ENCODE peak calls at places on chromosomes 7 and 10, in nine cellular contexts. One of them, this sample, is unnamed.

GRCh38 chr10:129533281-129533680 is 66.2 kb downstream of the MGMT start:
- DNase-seq in astrocyte of the hippocampus: no peak
- DNase-seq in HCT116: no peak
- DNase-seq in activated T-helper 1 cell treated with anti-CD3 and anti-CD28 coated beads, Interleukin-12 subunit alpha, Interleukin-12 subunit beta, Interleukin-2, Interleukin-4 antibody, amounts not matched to agents 30 ng/mL and 10 ng/mL and 1 ng/mL, durations not matched to agents 14 hours and 24 hours and 36 hours: no peak
- DNase-seq in K562: no peak
- DNase-seq in HCEC 1CT: no peak
- DNase-seq in stimulated activated CD4-positive, alpha-beta T cell treated with anti-CD3 and anti-CD28 coated beads, Interleukin-1b, Interleukin-23, amount 100 ng/mL, for 1 hour: no peak
- DNase-seq in AG20443: no peak
- DNase-seq in activated T-helper 9 cell treated with anti-CD3 and anti-CD28 coated beads, Interleukin-2, amount 50 U/mL, for 16 hours: no peak
- DNase-seq in this sample: no peak

GRCh38 chr10:73907841-73908517 is 3.0 kb upstream of the PLAU start:
- DNase-seq in HCT116: no peak
- DNase-seq in activated T-helper 1 cell treated with anti-CD3 and anti-CD28 coated beads, Interleukin-12 subunit alpha, Interleukin-12 subunit beta, Interleukin-2, Interleukin-4 antibody, amounts not matched to agents 30 ng/mL and 10 ng/mL and 1 ng/mL, durations not matched to agents 14 hours and 24 hours and 36 hours: no peak
- DNase-seq in HCEC 1CT: peak; percentile 36
- DNase-seq in K562: no peak
- DNase-seq in activated T-helper 9 cell treated with anti-CD3 and anti-CD28 coated beads, Interleukin-2, amount 50 U/mL, for 16 hours: no peak
- DNase-seq in AG20443: peak; percentile 40
- DNase-seq in astrocyte of the hippocampus: peak; percentile 73
- DNase-seq in stimulated activated CD4-positive, alpha-beta T cell treated with anti-CD3 and anti-CD28 coated beads, Interleukin-1b, Interleukin-23, amount 100 ng/mL, for 1 hour: no peak
- DNase-seq in this sample: peak; percentile 60

GRCh38 chr10:57786331-57786730 is 481.4 kb downstream of the IPMK start:
- DNase-seq in activated T-helper 9 cell treated with anti-CD3 and anti-CD28 coated beads, Interleukin-2, amount 50 U/mL, for 16 hours: no peak
- DNase-seq in HCT116: no peak
- DNase-seq in AG20443: no peak
- DNase-seq in stimulated activated CD4-positive, alpha-beta T cell treated with anti-CD3 and anti-CD28 coated beads, Interleukin-1b, Interleukin-23, amount 100 ng/mL, for 1 hour: no peak
- DNase-seq in activated T-helper 1 cell treated with anti-CD3 and anti-CD28 coated beads, Interleukin-12 subunit alpha, Interleukin-12 subunit beta, Interleukin-2, Interleukin-4 antibody, amounts not matched to agents 30 ng/mL and 10 ng/mL and 1 ng/mL, durations not matched to agents 14 hours and 24 hours and 36 hours: no peak
- DNase-seq in K562: no peak
- DNase-seq in HCEC 1CT: no peak
- DNase-seq in astrocyte of the hippocampus: no peak
- DNase-seq in this sample: no peak

GRCh38 chr10:132443605-132443997 is 46.6 kb downstream of the PWWP2B start:
- DNase-seq in K562: peak; percentile 55
- DNase-seq in HCEC 1CT: peak; percentile 54
- DNase-seq in activated T-helper 9 cell treated with anti-CD3 and anti-CD28 coated beads, Interleukin-2, amount 50 U/mL, for 16 hours: peak; percentile 60
- DNase-seq in AG20443: peak; percentile 85
- DNase-seq in stimulated activated CD4-positive, alpha-beta T cell treated with anti-CD3 and anti-CD28 coated beads, Interleukin-1b, Interleukin-23, amount 100 ng/mL, for 1 hour: peak; percentile 29
- DNase-seq in activated T-helper 1 cell treated with anti-CD3 and anti-CD28 coated beads, Interleukin-12 subunit alpha, Interleukin-12 subunit beta, Interleukin-2, Interleukin-4 antibody, amounts not matched to agents 30 ng/mL and 10 ng/mL and 1 ng/mL, durations not matched to agents 14 hours and 24 hours and 36 hours: peak; percentile 49
- DNase-seq in astrocyte of the hippocampus: peak; percentile 57
- DNase-seq in HCT116: no peak
- DNase-seq in this sample: peak; percentile 56

GRCh38 chr7:27262121-27262520 is 19.5 kb downstream of the EVX1 start:
- DNase-seq in stimulated activated CD4-positive, alpha-beta T cell treated with anti-CD3 and anti-CD28 coated beads, Interleukin-1b, Interleukin-23, amount 100 ng/mL, for 1 hour: no peak
- DNase-seq in activated T-helper 9 cell treated with anti-CD3 and anti-CD28 coated beads, Interleukin-2, amount 50 U/mL, for 16 hours: no peak
- DNase-seq in K562: no peak
- DNase-seq in HCT116: no peak
- DNase-seq in HCEC 1CT: peak; percentile 42
- DNase-seq in AG20443: peak; percentile 32
- DNase-seq in astrocyte of the hippocampus: no peak
- DNase-seq in activated T-helper 1 cell treated with anti-CD3 and anti-CD28 coated beads, Interleukin-12 subunit alpha, Interleukin-12 subunit beta, Interleukin-2, Interleukin-4 antibody, amounts not matched to agents 30 ng/mL and 10 ng/mL and 1 ng/mL, durations not matched to agents 14 hours and 24 hours and 36 hours: no peak
- DNase-seq in this sample: peak; percentile 32

GRCh38 chr10:62760401-62760800 is 44.1 kb upstream of the ADO start:
- DNase-seq in stimulated activated CD4-positive, alpha-beta T cell treated with anti-CD3 and anti-CD28 coated beads, Interleukin-1b, Interleukin-23, amount 100 ng/mL, for 1 hour: no peak
- DNase-seq in activated T-helper 1 cell treated with anti-CD3 and anti-CD28 coated beads, Interleukin-12 subunit alpha, Interleukin-12 subunit beta, Interleukin-2, Interleukin-4 antibody, amounts not matched to agents 30 ng/mL and 10 ng/mL and 1 ng/mL, durations not matched to agents 14 hours and 24 hours and 36 hours: no peak
- DNase-seq in AG20443: no peak
- DNase-seq in HCT116: no peak
- DNase-seq in activated T-helper 9 cell treated with anti-CD3 and anti-CD28 coated beads, Interleukin-2, amount 50 U/mL, for 16 hours: no peak
- DNase-seq in HCEC 1CT: no peak
- DNase-seq in astrocyte of the hippocampus: no peak
- DNase-seq in K562: no peak
- DNase-seq in this sample: no peak

GRCh38 chr7:7331523-7331922 is 149.2 kb downstream of the C1GALT1 start:
- DNase-seq in activated T-helper 9 cell treated with anti-CD3 and anti-CD28 coated beads, Interleukin-2, amount 50 U/mL, for 16 hours: no peak
- DNase-seq in activated T-helper 1 cell treated with anti-CD3 and anti-CD28 coated beads, Interleukin-12 subunit alpha, Interleukin-12 subunit beta, Interleukin-2, Interleukin-4 antibody, amounts not matched to agents 30 ng/mL and 10 ng/mL and 1 ng/mL, durations not matched to agents 14 hours and 24 hours and 36 hours: no peak
- DNase-seq in HCT116: no peak
- DNase-seq in AG20443: no peak
- DNase-seq in HCEC 1CT: no peak
- DNase-seq in K562: no peak
- DNase-seq in astrocyte of the hippocampus: peak; percentile 16
- DNase-seq in stimulated activated CD4-positive, alpha-beta T cell treated with anti-CD3 and anti-CD28 coated beads, Interleukin-1b, Interleukin-23, amount 100 ng/mL, for 1 hour: no peak
- DNase-seq in this sample: no peak

GRCh38 chr10:45403151-45403550 is 29.1 kb downstream of the ALOX5 start:
- DNase-seq in activated T-helper 1 cell treated with anti-CD3 and anti-CD28 coated beads, Interleukin-12 subunit alpha, Interleukin-12 subunit beta, Interleukin-2, Interleukin-4 antibody, amounts not matched to agents 30 ng/mL and 10 ng/mL and 1 ng/mL, durations not matched to agents 14 hours and 24 hours and 36 hours: no peak
- DNase-seq in astrocyte of the hippocampus: no peak
- DNase-seq in K562: no peak
- DNase-seq in stimulated activated CD4-positive, alpha-beta T cell treated with anti-CD3 and anti-CD28 coated beads, Interleukin-1b, Interleukin-23, amount 100 ng/mL, for 1 hour: no peak
- DNase-seq in HCT116: no peak
- DNase-seq in HCEC 1CT: peak; percentile 54
- DNase-seq in activated T-helper 9 cell treated with anti-CD3 and anti-CD28 coated beads, Interleukin-2, amount 50 U/mL, for 16 hours: no peak
- DNase-seq in AG20443: peak; percentile 6
- DNase-seq in this sample: no peak

GRCh38 chr7:94431620-94432295 is 37.1 kb downstream of the COL1A2 start:
- DNase-seq in HCEC 1CT: peak; percentile 32
- DNase-seq in astrocyte of the hippocampus: peak; percentile 35
- DNase-seq in K562: no peak
- DNase-seq in activated T-helper 9 cell treated with anti-CD3 and anti-CD28 coated beads, Interleukin-2, amount 50 U/mL, for 16 hours: no peak
- DNase-seq in stimulated activated CD4-positive, alpha-beta T cell treated with anti-CD3 and anti-CD28 coated beads, Interleukin-1b, Interleukin-23, amount 100 ng/mL, for 1 hour: no peak
- DNase-seq in activated T-helper 1 cell treated with anti-CD3 and anti-CD28 coated beads, Interleukin-12 subunit alpha, Interleukin-12 subunit beta, Interleukin-2, Interleukin-4 antibody, amounts not matched to agents 30 ng/mL and 10 ng/mL and 1 ng/mL, durations not matched to agents 14 hours and 24 hours and 36 hours: no peak
- DNase-seq in HCT116: no peak
- DNase-seq in AG20443: no peak
- DNase-seq in this sample: peak; percentile 56

GRCh38 chr10:86955501-86956194 is 1.8 kb downstream of the MMRN2 start:
- DNase-seq in activated T-helper 1 cell treated with anti-CD3 and anti-CD28 coated beads, Interleukin-12 subunit alpha, Interleukin-12 subunit beta, Interleukin-2, Interleukin-4 antibody, amounts not matched to agents 30 ng/mL and 10 ng/mL and 1 ng/mL, durations not matched to agents 14 hours and 24 hours and 36 hours: no peak
- DNase-seq in K562: no peak
- DNase-seq in stimulated activated CD4-positive, alpha-beta T cell treated with anti-CD3 and anti-CD28 coated beads, Interleukin-1b, Interleukin-23, amount 100 ng/mL, for 1 hour: no peak
- DNase-seq in HCEC 1CT: no peak
- DNase-seq in activated T-helper 9 cell treated with anti-CD3 and anti-CD28 coated beads, Interleukin-2, amount 50 U/mL, for 16 hours: no peak
- DNase-seq in astrocyte of the hippocampus: no peak
- DNase-seq in HCT116: no peak
- DNase-seq in AG20443: no peak
- DNase-seq in this sample: no peak

GRCh38 chr7:11345621-11346020 is 371.9 kb downstream of the PHF14 start:
- DNase-seq in AG20443: peak; percentile 14
- DNase-seq in HCEC 1CT: peak; percentile 6
- DNase-seq in HCT116: no peak
- DNase-seq in stimulated activated CD4-positive, alpha-beta T cell treated with anti-CD3 and anti-CD28 coated beads, Interleukin-1b, Interleukin-23, amount 100 ng/mL, for 1 hour: no peak
- DNase-seq in activated T-helper 1 cell treated with anti-CD3 and anti-CD28 coated beads, Interleukin-12 subunit alpha, Interleukin-12 subunit beta, Interleukin-2, Interleukin-4 antibody, amounts not matched to agents 30 ng/mL and 10 ng/mL and 1 ng/mL, durations not matched to agents 14 hours and 24 hours and 36 hours: no peak
- DNase-seq in K562: no peak
- DNase-seq in astrocyte of the hippocampus: peak; percentile 87
- DNase-seq in activated T-helper 9 cell treated with anti-CD3 and anti-CD28 coated beads, Interleukin-2, amount 50 U/mL, for 16 hours: no peak
- DNase-seq in this sample: no peak

GRCh38 chr7:4692055-4692454 is 10.0 kb downstream of the FOXK1 start:
- DNase-seq in astrocyte of the hippocampus: no peak
- DNase-seq in HCEC 1CT: no peak
- DNase-seq in activated T-helper 1 cell treated with anti-CD3 and anti-CD28 coated beads, Interleukin-12 subunit alpha, Interleukin-12 subunit beta, Interleukin-2, Interleukin-4 antibody, amounts not matched to agents 30 ng/mL and 10 ng/mL and 1 ng/mL, durations not matched to agents 14 hours and 24 hours and 36 hours: no peak
- DNase-seq in HCT116: no peak
- DNase-seq in activated T-helper 9 cell treated with anti-CD3 and anti-CD28 coated beads, Interleukin-2, amount 50 U/mL, for 16 hours: no peak
- DNase-seq in K562: no peak
- DNase-seq in AG20443: peak; percentile 68
- DNase-seq in stimulated activated CD4-positive, alpha-beta T cell treated with anti-CD3 and anti-CD28 coated beads, Interleukin-1b, Interleukin-23, amount 100 ng/mL, for 1 hour: no peak
- DNase-seq in this sample: peak; percentile 79

GRCh38 chr10:9807848-9808247 is 1209.8 kb upstream of the CELF2 start:
- DNase-seq in HCEC 1CT: no peak
- DNase-seq in K562: no peak
- DNase-seq in activated T-helper 9 cell treated with anti-CD3 and anti-CD28 coated beads, Interleukin-2, amount 50 U/mL, for 16 hours: no peak
- DNase-seq in HCT116: no peak
- DNase-seq in AG20443: no peak
- DNase-seq in astrocyte of the hippocampus: no peak
- DNase-seq in activated T-helper 1 cell treated with anti-CD3 and anti-CD28 coated beads, Interleukin-12 subunit alpha, Interleukin-12 subunit beta, Interleukin-2, Interleukin-4 antibody, amounts not matched to agents 30 ng/mL and 10 ng/mL and 1 ng/mL, durations not matched to agents 14 hours and 24 hours and 36 hours: no peak
- DNase-seq in stimulated activated CD4-positive, alpha-beta T cell treated with anti-CD3 and anti-CD28 coated beads, Interleukin-1b, Interleukin-23, amount 100 ng/mL, for 1 hour: no peak
- DNase-seq in this sample: no peak

GRCh38 chr7:20030417-20030816 is 186.8 kb downstream of the MACC1 start:
- DNase-seq in stimulated activated CD4-positive, alpha-beta T cell treated with anti-CD3 and anti-CD28 coated beads, Interleukin-1b, Interleukin-23, amount 100 ng/mL, for 1 hour: no peak
- DNase-seq in K562: no peak
- DNase-seq in astrocyte of the hippocampus: peak; percentile 15
- DNase-seq in HCT116: no peak
- DNase-seq in HCEC 1CT: no peak
- DNase-seq in activated T-helper 1 cell treated with anti-CD3 and anti-CD28 coated beads, Interleukin-12 subunit alpha, Interleukin-12 subunit beta, Interleukin-2, Interleukin-4 antibody, amounts not matched to agents 30 ng/mL and 10 ng/mL and 1 ng/mL, durations not matched to agents 14 hours and 24 hours and 36 hours: no peak
- DNase-seq in activated T-helper 9 cell treated with anti-CD3 and anti-CD28 coated beads, Interleukin-2, amount 50 U/mL, for 16 hours: no peak
- DNase-seq in AG20443: no peak
- DNase-seq in this sample: no peak

GRCh38 chr7:87875151-87876039 is 765 bp downstream of the SLC25A40 start:
- DNase-seq in activated T-helper 1 cell treated with anti-CD3 and anti-CD28 coated beads, Interleukin-12 subunit alpha, Interleukin-12 subunit beta, Interleukin-2, Interleukin-4 antibody, amounts not matched to agents 30 ng/mL and 10 ng/mL and 1 ng/mL, durations not matched to agents 14 hours and 24 hours and 36 hours: peak; percentile 14
- DNase-seq in activated T-helper 9 cell treated with anti-CD3 and anti-CD28 coated beads, Interleukin-2, amount 50 U/mL, for 16 hours: peak; percentile 2
- DNase-seq in AG20443: no peak
- DNase-seq in HCEC 1CT: no peak
- DNase-seq in K562: peak; percentile 41
- DNase-seq in astrocyte of the hippocampus: no peak
- DNase-seq in stimulated activated CD4-positive, alpha-beta T cell treated with anti-CD3 and anti-CD28 coated beads, Interleukin-1b, Interleukin-23, amount 100 ng/mL, for 1 hour: no peak
- DNase-seq in HCT116: no peak
- DNase-seq in this sample: peak; percentile 30

GRCh38 chr7:23615331-23615730 is 18.1 kb downstream of the CCDC126 start:
- DNase-seq in AG20443: no peak
- DNase-seq in activated T-helper 1 cell treated with anti-CD3 and anti-CD28 coated beads, Interleukin-12 subunit alpha, Interleukin-12 subunit beta, Interleukin-2, Interleukin-4 antibody, amounts not matched to agents 30 ng/mL and 10 ng/mL and 1 ng/mL, durations not matched to agents 14 hours and 24 hours and 36 hours: no peak
- DNase-seq in stimulated activated CD4-positive, alpha-beta T cell treated with anti-CD3 and anti-CD28 coated beads, Interleukin-1b, Interleukin-23, amount 100 ng/mL, for 1 hour: no peak
- DNase-seq in K562: no peak
- DNase-seq in HCEC 1CT: no peak
- DNase-seq in HCT116: no peak
- DNase-seq in activated T-helper 9 cell treated with anti-CD3 and anti-CD28 coated beads, Interleukin-2, amount 50 U/mL, for 16 hours: no peak
- DNase-seq in astrocyte of the hippocampus: peak; percentile 52
- DNase-seq in this sample: no peak

GRCh38 chr10:22475857-22476600 is 130.7 kb downstream of the SPAG6 start:
- DNase-seq in astrocyte of the hippocampus: peak; percentile 46
- DNase-seq in HCT116: no peak
- DNase-seq in AG20443: peak; percentile 47
- DNase-seq in stimulated activated CD4-positive, alpha-beta T cell treated with anti-CD3 and anti-CD28 coated beads, Interleukin-1b, Interleukin-23, amount 100 ng/mL, for 1 hour: no peak
- DNase-seq in activated T-helper 9 cell treated with anti-CD3 and anti-CD28 coated beads, Interleukin-2, amount 50 U/mL, for 16 hours: no peak
- DNase-seq in K562: no peak
- DNase-seq in activated T-helper 1 cell treated with anti-CD3 and anti-CD28 coated beads, Interleukin-12 subunit alpha, Interleukin-12 subunit beta, Interleukin-2, Interleukin-4 antibody, amounts not matched to agents 30 ng/mL and 10 ng/mL and 1 ng/mL, durations not matched to agents 14 hours and 24 hours and 36 hours: peak; percentile 3
- DNase-seq in HCEC 1CT: no peak
- DNase-seq in this sample: peak; percentile 31

GRCh38 chr7:44292418-44292817 is 33.0 kb downstream of the CAMK2B start:
- DNase-seq in activated T-helper 9 cell treated with anti-CD3 and anti-CD28 coated beads, Interleukin-2, amount 50 U/mL, for 16 hours: no peak
- DNase-seq in K562: no peak
- DNase-seq in stimulated activated CD4-positive, alpha-beta T cell treated with anti-CD3 and anti-CD28 coated beads, Interleukin-1b, Interleukin-23, amount 100 ng/mL, for 1 hour: no peak
- DNase-seq in astrocyte of the hippocampus: no peak
- DNase-seq in AG20443: no peak
- DNase-seq in activated T-helper 1 cell treated with anti-CD3 and anti-CD28 coated beads, Interleukin-12 subunit alpha, Interleukin-12 subunit beta, Interleukin-2, Interleukin-4 antibody, amounts not matched to agents 30 ng/mL and 10 ng/mL and 1 ng/mL, durations not matched to agents 14 hours and 24 hours and 36 hours: no peak
- DNase-seq in HCEC 1CT: no peak
- DNase-seq in HCT116: no peak
- DNase-seq in this sample: no peak

GRCh38 chr7:112453505-112454171 is 3.4 kb downstream of the IFRD1 start:
- DNase-seq in AG20443: peak; percentile 29
- DNase-seq in HCEC 1CT: peak; percentile 85
- DNase-seq in HCT116: no peak
- DNase-seq in astrocyte of the hippocampus: peak; percentile 21
- DNase-seq in stimulated activated CD4-positive, alpha-beta T cell treated with anti-CD3 and anti-CD28 coated beads, Interleukin-1b, Interleukin-23, amount 100 ng/mL, for 1 hour: no peak
- DNase-seq in activated T-helper 1 cell treated with anti-CD3 and anti-CD28 coated beads, Interleukin-12 subunit alpha, Interleukin-12 subunit beta, Interleukin-2, Interleukin-4 antibody, amounts not matched to agents 30 ng/mL and 10 ng/mL and 1 ng/mL, durations not matched to agents 14 hours and 24 hours and 36 hours: no peak
- DNase-seq in activated T-helper 9 cell treated with anti-CD3 and anti-CD28 coated beads, Interleukin-2, amount 50 U/mL, for 16 hours: no peak
- DNase-seq in K562: no peak
- DNase-seq in this sample: peak; percentile 66

GRCh38 chr7:8147004-8147403 is 115.0 kb downstream of the ICA1 start:
- DNase-seq in astrocyte of the hippocampus: no peak
- DNase-seq in AG20443: no peak
- DNase-seq in activated T-helper 9 cell treated with anti-CD3 and anti-CD28 coated beads, Interleukin-2, amount 50 U/mL, for 16 hours: no peak
- DNase-seq in stimulated activated CD4-positive, alpha-beta T cell treated with anti-CD3 and anti-CD28 coated beads, Interleukin-1b, Interleukin-23, amount 100 ng/mL, for 1 hour: no peak
- DNase-seq in HCEC 1CT: no peak
- DNase-seq in activated T-helper 1 cell treated with anti-CD3 and anti-CD28 coated beads, Interleukin-12 subunit alpha, Interleukin-12 subunit beta, Interleukin-2, Interleukin-4 antibody, amounts not matched to agents 30 ng/mL and 10 ng/mL and 1 ng/mL, durations not matched to agents 14 hours and 24 hours and 36 hours: no peak
- DNase-seq in HCT116: no peak
- DNase-seq in K562: no peak
- DNase-seq in this sample: no peak

GRCh38 chr10:132281915-132282666 is 25.7 kb downstream of the STK32C start:
- DNase-seq in HCT116: no peak
- DNase-seq in K562: no peak
- DNase-seq in AG20443: no peak
- DNase-seq in stimulated activated CD4-positive, alpha-beta T cell treated with anti-CD3 and anti-CD28 coated beads, Interleukin-1b, Interleukin-23, amount 100 ng/mL, for 1 hour: no peak
- DNase-seq in HCEC 1CT: no peak
- DNase-seq in activated T-helper 9 cell treated with anti-CD3 and anti-CD28 coated beads, Interleukin-2, amount 50 U/mL, for 16 hours: no peak
- DNase-seq in activated T-helper 1 cell treated with anti-CD3 and anti-CD28 coated beads, Interleukin-12 subunit alpha, Interleukin-12 subunit beta, Interleukin-2, Interleukin-4 antibody, amounts not matched to agents 30 ng/mL and 10 ng/mL and 1 ng/mL, durations not matched to agents 14 hours and 24 hours and 36 hours: no peak
- DNase-seq in astrocyte of the hippocampus: no peak
- DNase-seq in this sample: no peak

GRCh38 chr10:58513189-58514101 is 773 bp downstream of the BICC1 start:
- DNase-seq in K562: no peak
- DNase-seq in activated T-helper 9 cell treated with anti-CD3 and anti-CD28 coated beads, Interleukin-2, amount 50 U/mL, for 16 hours: no peak
- DNase-seq in activated T-helper 1 cell treated with anti-CD3 and anti-CD28 coated beads, Interleukin-12 subunit alpha, Interleukin-12 subunit beta, Interleukin-2, Interleukin-4 antibody, amounts not matched to agents 30 ng/mL and 10 ng/mL and 1 ng/mL, durations not matched to agents 14 hours and 24 hours and 36 hours: no peak
- DNase-seq in stimulated activated CD4-positive, alpha-beta T cell treated with anti-CD3 and anti-CD28 coated beads, Interleukin-1b, Interleukin-23, amount 100 ng/mL, for 1 hour: no peak
- DNase-seq in AG20443: peak; percentile 73
- DNase-seq in astrocyte of the hippocampus: peak; percentile 75
- DNase-seq in HCT116: no peak
- DNase-seq in HCEC 1CT: peak; percentile 69
- DNase-seq in this sample: peak; percentile 68

GRCh38 chr7:12719978-12720377 is 32.5 kb downstream of the ARL4A start:
- DNase-seq in HCT116: no peak
- DNase-seq in stimulated activated CD4-positive, alpha-beta T cell treated with anti-CD3 and anti-CD28 coated beads, Interleukin-1b, Interleukin-23, amount 100 ng/mL, for 1 hour: no peak
- DNase-seq in activated T-helper 1 cell treated with anti-CD3 and anti-CD28 coated beads, Interleukin-12 subunit alpha, Interleukin-12 subunit beta, Interleukin-2, Interleukin-4 antibody, amounts not matched to agents 30 ng/mL and 10 ng/mL and 1 ng/mL, durations not matched to agents 14 hours and 24 hours and 36 hours: no peak
- DNase-seq in activated T-helper 9 cell treated with anti-CD3 and anti-CD28 coated beads, Interleukin-2, amount 50 U/mL, for 16 hours: no peak
- DNase-seq in AG20443: no peak
- DNase-seq in K562: no peak
- DNase-seq in astrocyte of the hippocampus: no peak
- DNase-seq in HCEC 1CT: no peak
- DNase-seq in this sample: no peak

GRCh38 chr10:114504769-114505579 is 100.7 kb upstream of the AFAP1L2 start:
- DNase-seq in HCT116: no peak
- DNase-seq in astrocyte of the hippocampus: peak; percentile 86
- DNase-seq in activated T-helper 1 cell treated with anti-CD3 and anti-CD28 coated beads, Interleukin-12 subunit alpha, Interleukin-12 subunit beta, Interleukin-2, Interleukin-4 antibody, amounts not matched to agents 30 ng/mL and 10 ng/mL and 1 ng/mL, durations not matched to agents 14 hours and 24 hours and 36 hours: no peak
- DNase-seq in AG20443: peak; percentile 63
- DNase-seq in stimulated activated CD4-positive, alpha-beta T cell treated with anti-CD3 and anti-CD28 coated beads, Interleukin-1b, Interleukin-23, amount 100 ng/mL, for 1 hour: no peak
- DNase-seq in activated T-helper 9 cell treated with anti-CD3 and anti-CD28 coated beads, Interleukin-2, amount 50 U/mL, for 16 hours: no peak
- DNase-seq in K562: no peak
- DNase-seq in HCEC 1CT: peak; percentile 13
- DNase-seq in this sample: peak; percentile 75

GRCh38 chr10:50653758-50654157 is 30.0 kb upstream of the SGMS1 start:
- DNase-seq in activated T-helper 1 cell treated with anti-CD3 and anti-CD28 coated beads, Interleukin-12 subunit alpha, Interleukin-12 subunit beta, Interleukin-2, Interleukin-4 antibody, amounts not matched to agents 30 ng/mL and 10 ng/mL and 1 ng/mL, durations not matched to agents 14 hours and 24 hours and 36 hours: no peak
- DNase-seq in K562: no peak
- DNase-seq in HCEC 1CT: no peak
- DNase-seq in activated T-helper 9 cell treated with anti-CD3 and anti-CD28 coated beads, Interleukin-2, amount 50 U/mL, for 16 hours: no peak
- DNase-seq in astrocyte of the hippocampus: no peak
- DNase-seq in stimulated activated CD4-positive, alpha-beta T cell treated with anti-CD3 and anti-CD28 coated beads, Interleukin-1b, Interleukin-23, amount 100 ng/mL, for 1 hour: no peak
- DNase-seq in AG20443: no peak
- DNase-seq in HCT116: no peak
- DNase-seq in this sample: no peak

GRCh38 chr7:18313970-18314369 is 181.6 kb upstream of the HDAC9 start:
- DNase-seq in HCEC 1CT: no peak
- DNase-seq in AG20443: no peak
- DNase-seq in activated T-helper 9 cell treated with anti-CD3 and anti-CD28 coated beads, Interleukin-2, amount 50 U/mL, for 16 hours: no peak
- DNase-seq in activated T-helper 1 cell treated with anti-CD3 and anti-CD28 coated beads, Interleukin-12 subunit alpha, Interleukin-12 subunit beta, Interleukin-2, Interleukin-4 antibody, amounts not matched to agents 30 ng/mL and 10 ng/mL and 1 ng/mL, durations not matched to agents 14 hours and 24 hours and 36 hours: no peak
- DNase-seq in astrocyte of the hippocampus: no peak
- DNase-seq in K562: no peak
- DNase-seq in HCT116: no peak
- DNase-seq in stimulated activated CD4-positive, alpha-beta T cell treated with anti-CD3 and anti-CD28 coated beads, Interleukin-1b, Interleukin-23, amount 100 ng/mL, for 1 hour: no peak
- DNase-seq in this sample: no peak

GRCh38 chr7:281637-282036 is 8.3 kb upstream of the FOXL3 start:
- DNase-seq in K562: no peak
- DNase-seq in activated T-helper 9 cell treated with anti-CD3 and anti-CD28 coated beads, Interleukin-2, amount 50 U/mL, for 16 hours: no peak
- DNase-seq in activated T-helper 1 cell treated with anti-CD3 and anti-CD28 coated beads, Interleukin-12 subunit alpha, Interleukin-12 subunit beta, Interleukin-2, Interleukin-4 antibody, amounts not matched to agents 30 ng/mL and 10 ng/mL and 1 ng/mL, durations not matched to agents 14 hours and 24 hours and 36 hours: no peak
- DNase-seq in AG20443: no peak
- DNase-seq in astrocyte of the hippocampus: no peak
- DNase-seq in HCEC 1CT: no peak
- DNase-seq in stimulated activated CD4-positive, alpha-beta T cell treated with anti-CD3 and anti-CD28 coated beads, Interleukin-1b, Interleukin-23, amount 100 ng/mL, for 1 hour: no peak
- DNase-seq in HCT116: no peak
- DNase-seq in this sample: no peak

GRCh38 chr10:86327954-86328705 is 38.5 kb downstream of the GRID1 start:
- DNase-seq in HCEC 1CT: no peak
- DNase-seq in stimulated activated CD4-positive, alpha-beta T cell treated with anti-CD3 and anti-CD28 coated beads, Interleukin-1b, Interleukin-23, amount 100 ng/mL, for 1 hour: no peak
- DNase-seq in activated T-helper 1 cell treated with anti-CD3 and anti-CD28 coated beads, Interleukin-12 subunit alpha, Interleukin-12 subunit beta, Interleukin-2, Interleukin-4 antibody, amounts not matched to agents 30 ng/mL and 10 ng/mL and 1 ng/mL, durations not matched to agents 14 hours and 24 hours and 36 hours: no peak
- DNase-seq in K562: no peak
- DNase-seq in HCT116: no peak
- DNase-seq in astrocyte of the hippocampus: no peak
- DNase-seq in AG20443: no peak
- DNase-seq in activated T-helper 9 cell treated with anti-CD3 and anti-CD28 coated beads, Interleukin-2, amount 50 U/mL, for 16 hours: no peak
- DNase-seq in this sample: no peak

GRCh38 chr7:29306276-29307036 is 111.9 kb downstream of the CHN2 start:
- DNase-seq in activated T-helper 1 cell treated with anti-CD3 and anti-CD28 coated beads, Interleukin-12 subunit alpha, Interleukin-12 subunit beta, Interleukin-2, Interleukin-4 antibody, amounts not matched to agents 30 ng/mL and 10 ng/mL and 1 ng/mL, durations not matched to agents 14 hours and 24 hours and 36 hours: no peak
- DNase-seq in activated T-helper 9 cell treated with anti-CD3 and anti-CD28 coated beads, Interleukin-2, amount 50 U/mL, for 16 hours: no peak
- DNase-seq in HCT116: no peak
- DNase-seq in AG20443: no peak
- DNase-seq in astrocyte of the hippocampus: peak; percentile 55
- DNase-seq in K562: no peak
- DNase-seq in stimulated activated CD4-positive, alpha-beta T cell treated with anti-CD3 and anti-CD28 coated beads, Interleukin-1b, Interleukin-23, amount 100 ng/mL, for 1 hour: no peak
- DNase-seq in HCEC 1CT: no peak
- DNase-seq in this sample: no peak

GRCh38 chr10:94219829-94220228 is 142.9 kb downstream of the NOC3L start:
- DNase-seq in astrocyte of the hippocampus: peak; percentile 26
- DNase-seq in AG20443: no peak
- DNase-seq in HCEC 1CT: no peak
- DNase-seq in HCT116: no peak
- DNase-seq in stimulated activated CD4-positive, alpha-beta T cell treated with anti-CD3 and anti-CD28 coated beads, Interleukin-1b, Interleukin-23, amount 100 ng/mL, for 1 hour: no peak
- DNase-seq in activated T-helper 9 cell treated with anti-CD3 and anti-CD28 coated beads, Interleukin-2, amount 50 U/mL, for 16 hours: no peak
- DNase-seq in K562: no peak
- DNase-seq in activated T-helper 1 cell treated with anti-CD3 and anti-CD28 coated beads, Interleukin-12 subunit alpha, Interleukin-12 subunit beta, Interleukin-2, Interleukin-4 antibody, amounts not matched to agents 30 ng/mL and 10 ng/mL and 1 ng/mL, durations not matched to agents 14 hours and 24 hours and 36 hours: no peak
- DNase-seq in this sample: peak; percentile 57